ENCODE peak calls at places on chromosome 10, in ten cellular contexts. Z is tibial artery, A is IMR-90, H is heart left ventricle, C is GM23338, E is left ventricle myocardium inferior, U is fibroblast of the aortic adventitia, P is AG09309, S is endodermal cell, Y is choroid plexus epithelial cell. K is an unnamed sample.

GRCh38 chr10:17547026-17547425 is 70.1 kb downstream of the HACD1 start:
- DNase-seq in Z (no peak), A (no peak), H (no peak), C (no peak), E (no peak), U (peak; percentile 20), P (no peak), S (no peak), Y (peak; percentile 28), K (no peak)

GRCh38 chr10:80497187-80498038 is 40.3 kb upstream of the SH2D4B start:
- DNase-seq in Z (peak; percentile 65), A (peak; percentile 72), H (peak; percentile 51), C (no peak), E (peak; percentile 78), U (peak; percentile 94), P (no peak), S (no peak), Y (peak; percentile 72), K (peak; percentile 71)

GRCh38 chr10:17847586-17848296 is 38.6 kb downstream of the MRC1 start:
- DNase-seq in Z (no peak), A (peak; percentile 34), H (no peak), C (peak; percentile 56), E (no peak), U (peak; percentile 62), P (peak; percentile 7), S (peak; percentile 51), Y (peak; percentile 65), K (no peak)

GRCh38 chr10:23106508-23106907 is 11.1 kb downstream of the MSRB2 start:
- DNase-seq in Z (no peak), A (no peak), H (no peak), C (peak; percentile 47), E (no peak), U (no peak), P (no peak), S (peak; percentile 47), Y (no peak), K (no peak)

GRCh38 chr10:112335866-112336265 is 38.0 kb upstream of the ACSL5 start:
- DNase-seq in Z (no peak), A (no peak), H (no peak), C (no peak), E (no peak), U (no peak), P (no peak), S (no peak), Y (no peak), K (no peak)

GRCh38 chr10:119333146-119333792 is 125.9 kb downstream of the GRK5 start:
- DNase-seq in Z (no peak), A (peak; percentile 70), H (no peak), C (no peak), E (no peak), U (no peak), P (no peak), S (peak; percentile 71), Y (peak; percentile 40), K (no peak)

GRCh38 chr10:99604862-99605261 is 15.4 kb downstream of the SLC25A28 start:
- DNase-seq in Z (no peak), A (no peak), H (no peak), C (no peak), E (no peak), U (no peak), P (no peak), S (no peak), Y (no peak), K (no peak)

GRCh38 chr10:16632996-16633395 is 111.3 kb upstream of the C1QL3 start:
- DNase-seq in Z (no peak), A (no peak), H (no peak), C (no peak), E (no peak), U (no peak), P (no peak), S (no peak), Y (no peak), K (no peak)

GRCh38 chr10:60781678-60782077 is 3.4 kb downstream of the CDK1 start:
- DNase-seq in Z (no peak), A (no peak), H (no peak), C (no peak), E (no peak), U (peak; percentile 25), P (no peak), S (no peak), Y (peak; percentile 13), K (no peak)

GRCh38 chr10:126397640-126398382 is 9.5 kb upstream of the ADAM12 start:
- DNase-seq in Z (peak; percentile 39), A (peak; percentile 98), H (no peak), C (peak; percentile 25), E (no peak), U (peak; percentile 98), P (peak; percentile 94), S (peak; percentile 79), Y (peak; percentile 99), K (no peak)

GRCh38 chr10:25867321-25867720 is 66.7 kb upstream of the MYO3A start:
- DNase-seq in Z (no peak), A (no peak), H (no peak), C (no peak), E (no peak), U (peak; percentile 37), P (no peak), S (no peak), Y (peak; percentile 2), K (no peak)

GRCh38 chr10:33381391-33381790 is 46.9 kb upstream of the NRP1 start:
- DNase-seq in Z (no peak), A (peak; percentile 11), H (no peak), C (no peak), E (no peak), U (no peak), P (no peak), S (no peak), Y (no peak), K (no peak)

GRCh38 chr10:33377658-33378025 is 43.2 kb upstream of the NRP1 start:
- DNase-seq in Z (no peak), A (peak; percentile 48), H (no peak), C (no peak), E (no peak), U (peak; percentile 61), P (no peak), S (no peak), Y (peak; percentile 66), K (no peak)

GRCh38 chr10:33385686-33386085 is 51.2 kb upstream of the NRP1 start:
- DNase-seq in Z (no peak), A (no peak), H (no peak), C (no peak), E (no peak), U (no peak), P (no peak), S (no peak), Y (no peak), K (no peak)

GRCh38 chr10:33385016-33385415 is 50.5 kb upstream of the NRP1 start:
- DNase-seq in Z (no peak), A (no peak), H (no peak), C (no peak), E (no peak), U (no peak), P (no peak), S (no peak), Y (no peak), K (no peak)

GRCh38 chr10:33381897-33382578 is 47.6 kb upstream of the NRP1 start:
- DNase-seq in Z (no peak), A (peak; percentile 86), H (no peak), C (no peak), E (no peak), U (peak; percentile 96), P (peak; percentile 95), S (no peak), Y (peak; percentile 73), K (no peak)
- H3K4me3 ChIP-seq in Z (no peak overlapping the region), A (no peak overlapping the region), H (no peak overlapping the region), C (no peak overlapping the region), E (no peak overlapping the region), U (no peak overlapping the region), P (no peak overlapping the region), S (no peak overlapping the region), Y (no peak overlapping the region), K (no peak overlapping the region)

GRCh38 chr10:61903991-61904350 is 2.5 kb downstream of the ARID5B start:
- DNase-seq in Z (no peak), A (peak; percentile 19), H (no peak), C (no peak), E (no peak), U (no peak), P (no peak), S (no peak), Y (no peak), K (no peak)

GRCh38 chr10:61905837-61906236 is 4.3 kb downstream of the ARID5B start:
- DNase-seq in Z (no peak), A (no peak), H (no peak), C (no peak), E (no peak), U (no peak), P (no peak), S (no peak), Y (no peak), K (no peak)

GRCh38 chr10:61905446-61905725 is 3.9 kb downstream of the ARID5B start:
- DNase-seq in Z (no peak), A (no peak), H (no peak), C (no peak), E (no peak), U (no peak), P (no peak), S (no peak), Y (no peak), K (no peak)

GRCh38 chr10:61903184-61903990 is 1.9 kb downstream of the ARID5B start:
- DNase-seq in Z (peak; percentile 40), A (peak; percentile 55), H (peak; percentile 58), C (peak; percentile 79), E (peak; percentile 48), U (peak; percentile 66), P (no peak), S (peak; percentile 76), Y (peak; percentile 74), K (peak; percentile 67)

GRCh38 chr10:61904711-61905445 is 3.4 kb downstream of the ARID5B start:
- DNase-seq in Z (no peak), A (peak; percentile 80), H (no peak), C (peak; percentile 48), E (no peak), U (peak; percentile 75), P (peak; percentile 52), S (peak; percentile 57), Y (peak; percentile 83), K (no peak)
- H3K4me3 ChIP-seq in Z (peak overlapping the region; percentile 70), A (peak overlapping the region; percentile 60), H (peak overlapping the region; percentile 80), C (peak overlapping the region; percentile 76), E (peak overlapping the region; percentile 82), U (peak overlapping the region; percentile 92), P (peak overlapping the region; percentile 80), S (no peak overlapping the region), Y (peak overlapping the region; percentile 20), K (peak overlapping the region; percentile 94)

GRCh38 chr10:97812696-97813095 is 36.9 kb upstream of the GOLGA7B start:
- DNase-seq in Z (no peak), A (no peak), H (no peak), C (no peak), E (no peak), U (no peak), P (no peak), S (no peak), Y (no peak), K (no peak)
- H3K4me3 ChIP-seq in Z (no peak overlapping the region), A (no peak overlapping the region), H (no peak overlapping the region), C (no peak overlapping the region), E (no peak overlapping the region), U (no peak overlapping the region), P (no peak overlapping the region), S (no peak overlapping the region), Y (no peak overlapping the region), K (no peak overlapping the region)

DNA sequence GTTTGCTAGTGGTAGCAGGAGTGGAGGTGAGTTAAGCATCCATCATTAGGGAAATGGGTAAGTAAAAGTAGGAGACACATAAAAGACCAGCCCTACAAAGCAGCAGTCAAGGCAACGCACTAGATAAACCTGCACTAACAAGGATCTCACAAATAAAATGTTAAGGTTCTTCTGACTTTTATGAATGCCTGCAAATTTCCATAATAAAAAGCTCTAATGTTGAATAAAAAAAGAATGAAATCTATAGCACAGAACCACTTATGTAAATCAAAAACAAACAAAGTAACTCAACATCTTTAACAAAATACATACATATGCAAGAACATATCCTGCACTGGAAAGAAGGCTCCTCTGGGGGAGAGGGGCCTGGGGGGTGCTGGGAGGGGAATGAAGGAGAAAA is 4.6 kb downstream of the SGMS1 start:
- DNase-seq in Z (no peak), A (no peak), H (no peak), C (peak; percentile 45), E (no peak), U (no peak), P (no peak), S (no peak), Y (no peak), K (no peak)
- H3K4me3 ChIP-seq in Z (no peak overlapping the region), A (no peak overlapping the region), H (no peak overlapping the region), C (peak overlapping the region; percentile 86), E (no peak overlapping the region), U (no peak overlapping the region), P (no peak overlapping the region), S (no peak overlapping the region), Y (no peak overlapping the region), K (no peak overlapping the region)

K was measured in heart right ventricle.